ENCODE peak calls at places on chromosomes 6 and 20, in eight cellular contexts. B, H, O, R, P, U, C and M are unnamed samples.

GRCh38 chr20:44111712-44112335 is 75.2 kb downstream of the JPH2 start:
- DNase-seq in B (no peak), H (no peak), O (no peak), R (peak), P (no peak), U (no peak), C (no peak), M (peak)

GRCh38 chr6:22082278-22082677 is 214.6 kb downstream of the PRL start:
- DNase-seq in B (no peak), H (no peak), O (peak), R (peak), P (no peak), U (no peak), C (no peak), M (peak)

GRCh38 chr20:21505161-21505809 is 8.6 kb downstream of the NKX2-2 start:
- DNase-seq in B (no peak), H (peak), O (peak), R (peak), P (peak), U (peak), C (peak), M (peak)

GRCh38 chr6:165573671-165574070 is 89.4 kb downstream of the PDE10A start:
- DNase-seq in B (no peak), H (peak), O (peak), R (peak), P (no peak), U (no peak), C (no peak), M (peak)

GRCh38 chr6:56489559-56489958 is 153.1 kb downstream of the DST start:
- DNase-seq in B (no peak), H (no peak), O (no peak), R (no peak), P (no peak), U (no peak), C (no peak), M (no peak)

GRCh38 chr6:21500314-21500713 is 93.2 kb upstream of the SOX4 start:
- DNase-seq in B (no peak), H (no peak), O (peak), R (no peak), P (no peak), U (no peak), C (no peak), M (no peak)

GRCh38 chr20:47133809-47134456 is 222.6 kb downstream of the ZMYND8 start:
- DNase-seq in B (no peak), H (peak), O (no peak), R (peak), P (no peak), U (no peak), C (peak), M (peak)

GRCh38 chr6:44294832-44295791 is 18.0 kb downstream of the AARS2 start:
- DNase-seq in B (no peak), H (no peak), O (no peak), R (no peak), P (no peak), U (no peak), C (no peak), M (no peak)

GRCh38 chr6:44176935-44177509 is 18.4 kb downstream of the CAPN11 start:
- DNase-seq in B (no peak), H (no peak), O (no peak), R (no peak), P (no peak), U (no peak), C (no peak), M (no peak)

GRCh38 chr6:90440586-90441338 is 144.1 kb upstream of the BACH2 start:
- DNase-seq in B (no peak), H (no peak), O (no peak), R (no peak), P (no peak), U (no peak), C (no peak), M (no peak)

GRCh38 chr6:50270427-50270826 is 220.7 kb upstream of the DEFB112 start:
- DNase-seq in B (no peak), H (no peak), O (no peak), R (no peak), P (no peak), U (no peak), C (no peak), M (no peak)

GRCh38 chr20:41180599-41181333 is 43.4 kb downstream of the PLCG1 start:
- DNase-seq in B (no peak), H (no peak), O (no peak), R (no peak), P (no peak), U (peak), C (peak), M (no peak)

GRCh38 chr20:63230800-63231268 is 4.9 kb upstream of the BIRC7 start:
- DNase-seq in B (peak), H (no peak), O (peak), R (peak), P (no peak), U (peak), C (peak), M (peak)

GRCh38 chr6:34834789-34835518 is 43.1 kb downstream of the BLTP3A start:
- DNase-seq in B (no peak), H (no peak), O (no peak), R (peak), P (no peak), U (no peak), C (no peak), M (no peak)

GRCh38 chr6:4125933-4126864 is 9.2 kb downstream of the ECI2 start:
- DNase-seq in B (peak), H (no peak), O (no peak), R (peak), P (no peak), U (no peak), C (no peak), M (peak)

GRCh38 chr6:105678516-105678915 is 275.6 kb upstream of the PREP start:
- DNase-seq in B (no peak), H (no peak), O (no peak), R (no peak), P (no peak), U (no peak), C (no peak), M (peak)

GRCh38 chr20:20732641-20733040 is 20.2 kb upstream of the RALGAPA2 start:
- DNase-seq in B (no peak), H (no peak), O (no peak), R (no peak), P (no peak), U (no peak), C (no peak), M (no peak)

DNA sequence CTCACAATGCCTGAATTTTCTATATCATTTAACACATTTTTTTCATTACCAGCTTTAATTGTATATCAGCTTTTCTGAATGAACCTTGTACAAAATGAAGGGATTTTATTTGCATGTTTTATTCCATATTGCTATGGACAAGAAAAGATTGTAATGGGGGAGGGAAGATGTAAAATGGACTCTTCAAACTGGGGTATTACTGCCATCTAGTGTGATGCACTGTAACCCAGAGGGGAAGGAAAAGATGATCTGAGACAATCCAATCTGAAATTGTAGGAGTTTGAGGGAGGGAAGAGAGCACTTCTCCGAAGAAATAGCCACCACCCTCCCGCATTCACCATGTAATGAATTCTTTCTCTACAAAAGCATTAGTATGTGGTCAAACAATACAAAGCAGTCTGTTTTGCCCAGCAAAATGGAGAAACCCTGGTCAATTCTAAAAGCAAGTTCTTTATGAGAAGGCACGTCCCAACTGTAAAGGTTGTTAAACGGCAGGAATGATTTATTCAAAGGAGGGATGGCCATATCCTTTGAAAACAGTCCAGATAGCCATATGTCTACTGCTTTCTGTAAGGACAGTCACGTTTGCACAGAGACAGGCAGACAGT is 679.5 kb upstream of the NRSN1 start:
- DNase-seq in B (peak), H (peak), O (no peak), R (peak), P (no peak), U (no peak), C (no peak), M (peak)
- TF ChIP-seq CTCF in B (peak), H (no peak), O (peak), R (peak), P (no peak), U (peak), C (peak), M (peak)

GRCh38 chr6:25302677-25303128 is 23.5 kb downstream of the CARMIL1 start:
- DNase-seq in B (peak), H (peak), O (no peak), R (peak), P (no peak), U (no peak), C (no peak), M (peak)
- TF ChIP-seq CTCF in B (no peak), H (no peak), O (no peak), R (no peak), P (no peak), U (no peak), C (no peak), M (no peak)

GRCh38 chr6:37569999-37570776 is 70.5 kb upstream of the CCDC167 start:
- DNase-seq in B (no peak), H (no peak), O (no peak), R (no peak), P (no peak), U (no peak), C (no peak), M (no peak)

GRCh38 chr6:37561361-37561760 is 61.7 kb upstream of the CCDC167 start:
- DNase-seq in B (no peak), H (no peak), O (no peak), R (no peak), P (no peak), U (no peak), C (no peak), M (no peak)

GRCh38 chr6:37566209-37566859 is 66.6 kb upstream of the CCDC167 start:
- DNase-seq in B (no peak), H (peak), O (peak), R (peak), P (no peak), U (peak), C (peak), M (peak)

GRCh38 chr6:37569317-37569716 is 69.6 kb upstream of the CCDC167 start:
- DNase-seq in B (no peak), H (no peak), O (no peak), R (no peak), P (no peak), U (no peak), C (no peak), M (no peak)

DNA sequence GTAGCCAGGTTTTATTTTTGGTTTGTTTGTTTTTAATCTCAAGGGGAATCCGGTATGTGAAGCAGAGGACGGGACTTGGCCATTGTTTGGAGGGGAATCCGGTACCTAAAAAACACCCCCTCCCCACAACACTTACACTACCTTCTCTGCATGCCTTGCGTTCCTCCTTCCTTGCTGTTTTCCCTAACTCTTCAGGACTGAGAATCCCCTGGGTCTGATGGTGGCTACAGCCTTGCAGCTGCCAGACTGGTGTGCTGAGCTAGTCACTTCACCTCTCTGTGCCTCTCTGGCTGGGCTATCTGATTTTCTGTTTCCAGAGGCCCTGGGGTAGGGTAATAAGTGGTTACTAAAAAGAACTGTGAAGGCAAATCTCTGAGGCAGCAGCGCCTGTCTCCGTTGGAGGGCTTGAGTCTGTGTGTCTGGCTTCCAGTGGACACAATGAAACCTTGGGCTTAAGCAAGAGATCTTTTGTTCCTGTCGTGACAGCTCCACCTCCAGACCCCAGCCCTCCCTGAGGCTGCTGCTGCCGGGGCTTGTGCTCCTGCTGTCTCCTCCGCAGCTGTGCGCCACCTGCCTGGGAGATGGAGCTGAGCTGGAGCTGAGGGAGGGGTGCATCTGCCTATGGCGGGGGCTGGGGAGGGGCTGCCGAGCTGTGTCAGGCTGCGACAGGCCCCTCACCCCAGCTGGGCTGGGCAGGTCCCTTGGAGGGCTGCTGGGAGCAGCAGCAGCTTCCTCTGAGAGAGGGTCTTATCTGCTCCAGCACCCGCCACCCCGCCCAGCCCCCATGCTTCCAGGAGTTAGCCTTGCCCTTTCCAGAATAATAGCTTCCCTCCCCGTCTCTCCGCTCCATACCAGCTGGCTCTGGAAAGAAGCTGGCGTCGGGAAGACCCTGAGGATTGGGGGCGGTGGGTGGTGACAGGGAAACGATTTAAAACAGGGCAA is 65.8 kb upstream of the CCDC167 start:
- DNase-seq in B (no peak), H (no peak), O (no peak), R (no peak), P (no peak), U (peak), C (no peak), M (no peak)
- TF ChIP-seq CTCF in B (no peak), H (no peak), O (no peak), R (no peak), P (no peak), U (peak), C (no peak), M (no peak)

DNA sequence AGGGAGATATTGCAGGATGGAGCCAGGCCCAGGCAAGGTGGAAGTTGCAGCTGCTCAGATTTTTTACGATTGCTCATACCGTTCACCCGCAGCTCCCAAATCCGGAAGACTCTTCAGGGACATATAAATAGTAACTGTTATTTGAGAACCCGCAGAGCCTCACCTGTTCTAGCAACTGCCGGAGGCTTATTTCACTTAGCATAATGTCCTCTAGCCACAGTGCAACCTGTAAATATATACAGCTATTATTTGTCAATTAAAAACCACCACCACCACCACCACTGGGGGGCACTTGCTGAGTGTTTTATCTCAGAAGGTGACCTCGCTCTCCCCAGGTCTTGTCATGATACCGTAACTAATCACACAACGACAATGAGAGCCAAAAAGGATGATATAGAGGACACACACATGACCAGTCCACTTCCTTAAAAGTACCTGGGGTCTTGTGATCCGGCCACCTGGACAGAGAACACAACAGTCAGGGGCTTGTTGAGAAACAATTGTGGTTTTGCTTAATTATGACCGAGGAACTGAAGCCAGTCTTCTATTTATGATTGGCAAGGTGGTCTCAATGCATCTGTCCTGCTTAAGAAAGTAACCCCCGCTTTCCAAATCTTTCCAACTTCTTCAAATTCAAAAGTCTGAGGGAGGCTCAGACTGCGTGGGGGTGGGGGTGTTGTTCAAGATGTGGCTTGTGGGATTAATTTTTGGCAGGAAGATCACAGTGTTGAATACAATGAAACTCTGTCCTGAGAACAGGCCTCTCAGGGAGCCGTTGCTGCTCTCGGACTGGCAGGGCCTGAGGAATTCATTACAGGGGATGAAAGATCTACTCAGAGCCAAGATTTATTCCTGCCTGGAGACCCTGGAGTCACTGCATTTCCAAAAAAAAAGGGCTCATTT is 107.7 kb upstream of the PRND start:
- DNase-seq in B (no peak), H (peak), O (peak), R (peak), P (peak), U (peak), C (peak), M (peak)
- TF ChIP-seq CTCF in B (peak), H (no peak), O (no peak), R (peak), P (no peak), U (peak), C (peak), M (peak)

GRCh38 chr6:16322666-16323312 is 84.4 kb downstream of the GMPR start:
- DNase-seq in B (no peak), H (no peak), O (peak), R (peak), P (no peak), U (peak), C (peak), M (peak)
- TF ChIP-seq CTCF in B (no peak), H (no peak), O (no peak), R (no peak), P (no peak), U (no peak), C (no peak), M (no peak)

DNA sequence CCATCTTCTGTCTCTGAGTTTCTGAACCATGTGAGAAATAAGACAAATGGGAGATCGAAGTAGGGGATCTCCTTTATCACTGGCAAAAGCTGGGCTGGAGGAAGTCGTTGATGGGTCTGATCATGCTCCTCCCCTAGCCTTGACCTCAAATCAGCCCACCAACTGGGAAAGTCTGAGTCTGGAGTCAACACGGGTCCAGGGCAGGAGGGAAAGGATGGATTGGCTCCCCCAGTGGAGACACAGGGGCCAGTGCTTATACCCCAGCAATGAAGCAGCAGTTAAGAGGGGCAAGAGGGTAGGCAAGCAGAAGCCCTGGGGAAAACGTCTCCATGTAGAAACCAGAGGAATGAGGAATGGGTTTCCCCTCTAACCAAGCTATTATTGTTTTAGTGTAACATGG is 152.6 kb downstream of the TBC1D7 start:
- DNase-seq in B (no peak), H (no peak), O (no peak), R (no peak), P (no peak), U (peak), C (no peak), M (no peak)
- TF ChIP-seq CTCF in B (no peak), H (no peak), O (no peak), R (no peak), P (no peak), U (peak), C (no peak), M (no peak)

GRCh38 chr6:169212897-169213813 is 40.5 kb downstream of the THBS2 start:
- DNase-seq in B (peak), H (peak), O (peak), R (peak), P (peak), U (peak), C (peak), M (peak)
- TF ChIP-seq CTCF in B (peak), H (peak), O (peak), R (peak), P (no peak), U (peak), C (peak), M (no peak)